ENCODE peak calls at places on chromosomes 16 and 17, in five cellular contexts. E, T, C, U and A are unnamed samples.

GRCh38 chr17:15655162-15655561 is 28.9 kb downstream of the TRIM16 start:
- DNase-seq in U (no peak), T (peak), C (no peak), E (no peak), A (no peak)

GRCh38 chr16:13633381-13633861 is 286.5 kb upstream of the ERCC4 start:
- DNase-seq in T (no peak), E (no peak), U (no peak), C (no peak), A (no peak)

GRCh38 chr16:1993731-1994131 is 4.0 kb downstream of the SYNGR3 start:
- DNase-seq in C (no peak), T (peak), U (no peak), E (no peak), A (no peak)

GRCh38 chr17:41552455-41552854 is 19.4 kb downstream of the KRT9 start:
- DNase-seq in E (no peak), U (no peak), T (no peak), C (no peak), A (no peak)

GRCh38 chr16:56275076-56275475 is 83.8 kb downstream of the GNAO1 start:
- DNase-seq in C (no peak), E (no peak), T (no peak), U (no peak), A (no peak)

GRCh38 chr16:46929378-46930332 is 43.8 kb downstream of the DNAJA2 start:
- DNase-seq in E (peak), T (peak), U (peak), C (peak), A (peak)

GRCh38 chr16:79897087-79897443 is 296.5 kb upstream of the MAF start:
- DNase-seq in T (no peak), E (no peak), U (no peak), C (no peak), A (no peak)

GRCh38 chr17:62111562-62112180 is 46.6 kb upstream of the MED13 start:
- DNase-seq in E (no peak), T (no peak), U (no peak), C (no peak), A (no peak)

GRCh38 chr16:89729863-89730574 is 8.7 kb downstream of the ZNF276 start:
- DNase-seq in C (no peak), U (peak), T (no peak), E (no peak), A (peak)

GRCh38 chr16:35195173-35195863 is 1735.9 kb downstream of the TP53TG3F start:
- DNase-seq in E (no peak), C (peak), U (no peak), T (no peak), A (no peak)

GRCh38 chr16:70407811-70408274 is 31.1 kb downstream of the ST3GAL2 start:
- DNase-seq in T (no peak), E (peak), U (no peak), C (no peak), A (no peak)

GRCh38 chr16:67277294-67277998 is 1.9 kb upstream of the PLEKHG4 start:
- DNase-seq in E (no peak), T (peak), U (no peak), C (no peak), A (no peak)

GRCh38 chr16:74480150-74481029 is 59.1 kb upstream of the CLEC18B start:
- DNase-seq in E (no peak), T (no peak), C (no peak), U (peak), A (peak)

GRCh38 chr17:43755389-43755875 is 3.2 kb downstream of the SOST start:
- DNase-seq in E (no peak), C (peak), U (peak), T (no peak), A (peak)

GRCh38 chr17:80881321-80881720 is 110.3 kb upstream of the CHMP6 start:
- DNase-seq in C (no peak), T (no peak), U (no peak), E (no peak), A (no peak)

GRCh38 chr17:59851431-59852375 is 41.0 kb downstream of the TUBD1 start:
- DNase-seq in U (no peak), E (no peak), C (no peak), T (peak), A (no peak)

GRCh38 chr16:13866073-13866472 is 53.9 kb upstream of the ERCC4 start:
- DNase-seq in U (peak), E (no peak), T (peak), C (peak), A (peak)

GRCh38 chr17:51166987-51167931 is 1.0 kb downstream of the NME2 start:
- DNase-seq in C (peak), U (peak), E (peak), T (peak), A (peak)

GRCh38 chr16:87226926-87227650 is 90.1 kb downstream of the C16orf95 start:
- DNase-seq in U (no peak), T (no peak), C (no peak), E (no peak), A (no peak)